ENCODE peak calls at places on chromosomes 4 and X, in six cellular contexts. A is HuH-7, M is cardiac muscle cell, O is EL, L is upper lobe of right lung, X is ovary. Q is an unnamed sample.

GRCh38 chr4:7451800-7452199 is 17.1 kb upstream of the PSAPL1 start:
- DNase-seq in O (no peak), M (no peak), X (no peak), L (no peak), A (no peak), Q (no peak)

GRCh38 chr4:167282171-167282864 is 48.0 kb upstream of the SPOCK3 start:
- DNase-seq in M (no peak), X (no peak), L (no peak), O (peak; percentile 0), A (no peak), Q (no peak)

GRCh38 chr4:12170308-12170707 is 741.6 kb upstream of the HS3ST1 start:
- DNase-seq in M (no peak), X (no peak), A (no peak), L (no peak), O (no peak), Q (no peak)

GRCh38 chr4:7929530-7929951 is 10.1 kb downstream of the AFAP1 start:
- DNase-seq in X (no peak), A (no peak), O (no peak), L (peak; percentile 72), M (peak; percentile 29), Q (no peak)

GRCh38 chr4:177367336-177367735 is 57.7 kb downstream of the NEIL3 start:
- DNase-seq in O (peak; percentile 38), M (no peak), A (peak; percentile 51), X (no peak), L (no peak), Q (peak; percentile 11)

GRCh38 chrX:40058719-40059118 is 39.0 kb downstream of the BCOR start:
- DNase-seq in O (no peak), A (no peak), M (no peak), L (peak; percentile 62), X (no peak), Q (no peak)

GRCh38 chr4:31391976-31392375 is 671.8 kb downstream of the PCDH7 start:
- DNase-seq in A (no peak), X (no peak), L (no peak), M (no peak), O (no peak), Q (no peak)

GRCh38 chr4:7210818-7211217 is 18.5 kb downstream of the SORCS2 start:
- DNase-seq in A (no peak), O (peak; percentile 83), L (no peak), X (no peak), M (no peak), Q (no peak)

GRCh38 chr4:70706516-70706915 is 15.2 kb upstream of the RUFY3 start:
- DNase-seq in L (no peak), O (peak; percentile 10), M (no peak), X (no peak), A (no peak), Q (no peak)

GRCh38 chrX:84118315-84118714 is 69.7 kb downstream of the RPS6KA6 start:
- DNase-seq in M (no peak), L (no peak), O (no peak), A (no peak), X (no peak), Q (no peak)

GRCh38 chr4:57044279-57044678 is 65.6 kb downstream of the POLR2B start:
- DNase-seq in A (no peak), X (no peak), L (no peak), O (peak; percentile 62), M (no peak), Q (no peak)

GRCh38 chr4:545612-546011 is 30.5 kb downstream of the TMEM271 start:
- DNase-seq in A (no peak), X (no peak), M (no peak), O (no peak), L (no peak), Q (no peak)

GRCh38 chr4:107561481-107561880 is 158.6 kb downstream of the PAPSS1 start:
- DNase-seq in X (no peak), A (no peak), L (no peak), M (no peak), O (no peak), Q (no peak)

GRCh38 chrX:119045884-119046283 is 26.9 kb upstream of the CT47C1 start:
- DNase-seq in A (no peak), M (no peak), O (no peak), L (no peak), X (no peak), Q (no peak)

GRCh38 chr4:3765271-3766206 is 646 bp upstream of the ADRA2C start:
- DNase-seq in A (peak; percentile 89), M (peak; percentile 84), O (peak; percentile 68), L (no peak), X (no peak), Q (peak; percentile 65)

GRCh38 chr4:1244978-1245471 is 3.9 kb downstream of the CTBP1 start:
- DNase-seq in X (no peak), L (no peak), M (no peak), O (no peak), A (no peak), Q (no peak)

GRCh38 chr4:129822708-129823504 is 727.0 kb downstream of the C4orf33 start:
- DNase-seq in X (no peak), A (no peak), M (peak; percentile 22), L (peak; percentile 45), O (no peak), Q (peak; percentile 3)

GRCh38 chrX:102765217-102765616 is 44.7 kb downstream of the GPRASP3 start:
- DNase-seq in L (no peak), M (no peak), X (no peak), A (no peak), O (peak; percentile 80), Q (no peak)